ENCODE peak calls at places on chromosome 11, in six cellular contexts. F, M, H, B, X and C are unnamed samples.

GRCh38 chr11:19458231-19458630 is 217.5 kb upstream of the E2F8 start:
- DNase-seq in H (no peak), B (no peak), X (no peak), F (no peak), M (no peak), C (no peak)

GRCh38 chr11:27716850-27717249 is 16.6 kb upstream of the BDNF start:
- DNase-seq in M (no peak), X (no peak), B (no peak), H (no peak), F (no peak), C (no peak)

GRCh38 chr11:65418681-65419459 is 3.7 kb upstream of the NEAT1 start:
- DNase-seq in H (peak; percentile 92), X (peak; percentile 82), M (peak; percentile 98), B (peak; percentile 81), F (peak; percentile 99), C (peak; percentile 97)

GRCh38 chr11:25423436-25424184 is 908.3 kb upstream of the ANO3 start:
- DNase-seq in H (no peak), F (no peak), B (no peak), M (peak; percentile 13), X (no peak), C (no peak)

GRCh38 chr11:128451651-128452470 is 135.5 kb downstream of the ETS1 start:
- DNase-seq in F (no peak), X (no peak), M (no peak), B (no peak), H (no peak), C (peak; percentile 97)

GRCh38 chr11:14358729-14359439 is at the start of gene RRAS2:
- DNase-seq in M (peak; percentile 69), H (peak; percentile 79), X (peak; percentile 7), F (peak; percentile 78), B (peak; percentile 83), C (no peak)

GRCh38 chr11:126669416-126669815 is 313.9 kb downstream of the ST3GAL4 start:
- DNase-seq in H (no peak), F (no peak), X (no peak), B (no peak), M (no peak), C (no peak)

GRCh38 chr11:23865341-23865975 is 631.4 kb upstream of the LUZP2 start:
- DNase-seq in H (no peak), B (no peak), M (no peak), X (no peak), F (no peak), C (no peak)

GRCh38 chr11:128908391-128909246 is 17.5 kb downstream of the KCNJ5 start:
- DNase-seq in M (peak; percentile 36), X (no peak), H (no peak), F (peak; percentile 88), B (no peak), C (no peak)

GRCh38 chr11:70623906-70624597 is 225.7 kb downstream of the CTTN start:
- DNase-seq in F (no peak), X (no peak), B (no peak), M (no peak), H (no peak), C (no peak)